ENCODE peak calls at places on chromosomes 2 and 18, in nine cellular contexts. A, G, U, I, L, D, X, Y and B are unnamed samples.

GRCh38 chr2:29295843-29296242 is 180.6 kb downstream of the CLIP4 start:
- DNase-seq in A (peak), G (no peak), U (no peak), I (no peak), L (no peak), D (no peak), X (no peak), Y (no peak), B (peak)

GRCh38 chr2:148645925-148646559 is 1.5 kb downstream of the EPC2 start:
- DNase-seq in A (no peak), G (peak), U (no peak), I (no peak), L (no peak), D (no peak), X (peak), Y (peak), B (peak)

GRCh38 chr18:48868468-48869466 is 82.0 kb downstream of the SMAD7 start:
- DNase-seq in A (no peak), G (no peak), U (peak), I (no peak), L (no peak), D (no peak), X (peak), Y (no peak), B (no peak)

GRCh38 chr18:8631265-8631664 is 22.0 kb downstream of the RAB12 start:
- DNase-seq in A (no peak), G (no peak), U (no peak), I (no peak), L (no peak), D (no peak), X (no peak), Y (no peak), B (no peak)

GRCh38 chr2:3464401-3465005 is 54.8 kb downstream of the ADI1 start:
- DNase-seq in A (peak), G (no peak), U (peak), I (no peak), L (peak), D (no peak), X (no peak), Y (no peak), B (no peak)

GRCh38 chr2:206799083-206799482 is 33.7 kb downstream of the FASTKD2 start:
- DNase-seq in A (no peak), G (no peak), U (no peak), I (no peak), L (no peak), D (no peak), X (no peak), Y (no peak), B (no peak)

GRCh38 chr2:165893556-165893955 is 60.0 kb downstream of the TTC21B start:
- DNase-seq in A (no peak), G (no peak), U (no peak), I (no peak), L (no peak), D (no peak), X (no peak), Y (no peak), B (no peak)

GRCh38 chr2:18404141-18404540 is 156.3 kb downstream of the RDH14 start:
- DNase-seq in A (no peak), G (no peak), U (no peak), I (no peak), L (no peak), D (no peak), X (no peak), Y (no peak), B (no peak)

GRCh38 chr2:148201075-148202004 is 180.4 kb downstream of the MBD5 start:
- DNase-seq in A (no peak), G (peak), U (no peak), I (no peak), L (no peak), D (peak), X (peak), Y (peak), B (no peak)

GRCh38 chr2:45739796-45740485 is 88.5 kb downstream of the PRKCE start:
- DNase-seq in A (no peak), G (no peak), U (no peak), I (no peak), L (no peak), D (no peak), X (no peak), Y (no peak), B (no peak)

GRCh38 chr18:500556-501405 is at the start of gene COLEC12:
- DNase-seq in A (peak), G (no peak), U (no peak), I (no peak), L (no peak), D (peak), X (no peak), Y (no peak), B (no peak)

GRCh38 chr2:97963880-97964279 is 31.9 kb downstream of the TMEM131 start:
- DNase-seq in A (no peak), G (no peak), U (no peak), I (no peak), L (no peak), D (no peak), X (no peak), Y (no peak), B (no peak)
- H3K27ac ChIP-seq in A (no peak), G (no peak), U (peak), I (no peak), L (no peak), D (no peak), X (no peak), Y (no peak), B (no peak)

DNA sequence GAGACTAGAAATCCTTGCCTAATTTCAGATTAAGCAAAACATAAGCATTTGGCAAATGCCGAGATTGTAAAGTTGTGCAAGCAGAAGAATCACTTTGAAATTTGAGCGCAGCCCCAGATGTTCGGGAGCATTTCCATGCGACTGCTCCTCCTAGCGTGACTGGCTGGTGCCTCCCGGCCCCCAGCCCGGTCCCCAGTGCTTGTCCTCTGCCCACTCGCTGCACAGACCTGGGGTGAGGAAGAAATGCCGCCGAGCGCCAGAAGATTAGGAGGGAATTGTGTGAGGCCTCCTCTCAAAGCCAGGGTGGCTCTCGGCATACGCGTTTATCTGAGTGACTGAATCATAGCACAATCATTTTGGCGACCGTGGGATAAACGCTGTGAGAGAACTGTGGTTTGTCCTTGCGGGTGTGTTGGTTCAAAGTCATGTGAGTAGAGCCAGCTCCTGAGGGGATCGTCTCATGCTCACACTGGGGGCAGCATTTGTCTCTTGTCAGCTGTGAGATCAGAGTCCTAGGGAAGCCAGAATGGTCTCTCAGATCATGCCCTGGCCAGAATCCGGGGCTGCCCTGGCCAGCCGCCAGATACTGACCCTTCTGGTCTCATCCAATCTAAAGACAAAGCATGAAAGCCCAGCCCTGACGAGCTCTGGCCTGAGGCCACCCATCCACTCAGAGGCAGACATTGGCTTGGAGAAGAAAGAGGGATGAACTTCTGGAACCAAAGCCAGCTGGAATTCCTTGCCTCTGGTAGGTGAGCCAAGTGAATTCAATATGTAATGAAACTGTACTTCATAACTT is 189.3 kb downstream of the SH3RF3 start:
- DNase-seq in A (peak), G (no peak), U (no peak), I (no peak), L (peak), D (peak), X (no peak), Y (no peak), B (peak)
- H3K27ac ChIP-seq in A (no peak), G (no peak), U (peak), I (no peak), L (peak), D (no peak), X (no peak), Y (no peak), B (no peak)

DNA sequence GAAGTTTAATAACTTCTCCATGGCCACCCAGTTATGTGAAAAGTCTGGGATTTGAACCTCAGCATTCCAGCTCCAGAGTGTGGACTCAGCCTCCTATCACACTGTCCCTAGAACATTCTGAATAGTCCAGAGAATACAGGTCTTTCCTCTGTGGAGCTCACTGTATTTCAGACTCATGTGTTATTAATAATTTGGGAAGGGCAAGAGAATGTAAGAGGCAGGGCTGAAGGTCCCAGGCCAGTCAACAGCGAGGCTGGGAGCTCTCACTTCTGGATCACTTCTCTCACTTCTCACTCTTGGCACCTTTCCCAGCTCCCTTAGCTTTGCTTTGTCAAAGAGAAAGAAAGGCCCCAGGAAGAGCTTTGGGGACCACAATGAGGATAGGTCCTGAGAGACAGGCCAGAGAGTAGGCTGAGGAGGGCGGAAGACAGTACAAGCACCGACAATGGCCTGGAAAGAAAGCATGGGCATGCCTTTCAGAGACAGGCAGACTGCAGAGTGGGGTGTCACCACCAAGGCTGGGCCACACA is 11.1 kb downstream of the EFR3B start:
- DNase-seq in A (no peak), G (no peak), U (no peak), I (no peak), L (no peak), D (no peak), X (no peak), Y (no peak), B (no peak)
- H3K27ac ChIP-seq in A (peak), G (no peak), U (no peak), I (peak), L (no peak), D (no peak), X (no peak), Y (no peak), B (peak)

DNA sequence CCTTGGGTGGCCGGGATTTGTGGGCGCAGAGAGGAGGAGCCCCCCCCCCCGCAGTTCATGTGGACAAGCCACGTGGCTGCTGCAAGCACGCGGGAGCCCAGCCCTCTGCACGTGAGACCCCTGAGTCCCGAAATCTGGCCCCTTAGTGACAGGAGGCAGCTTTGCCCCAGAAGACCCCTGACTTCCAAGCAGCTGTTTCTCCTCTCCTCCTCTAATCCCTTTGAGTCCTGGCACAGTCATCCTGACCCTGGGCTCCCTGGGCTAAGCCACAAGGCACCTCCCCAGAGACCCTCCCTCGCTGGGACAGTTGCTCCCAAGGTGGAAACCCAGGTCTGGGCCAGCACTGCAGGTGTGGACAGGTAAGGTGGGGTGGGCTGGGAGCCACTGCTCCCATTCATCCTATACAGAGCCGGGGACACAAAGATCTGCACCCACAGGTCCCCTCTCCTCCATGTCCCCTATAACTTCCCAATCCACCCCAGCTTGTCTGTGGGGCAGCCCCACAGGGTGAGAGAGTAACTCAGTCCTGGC is 923 bp downstream of the TEKT4 start:
- DNase-seq in A (no peak), G (no peak), U (peak), I (no peak), L (no peak), D (no peak), X (no peak), Y (no peak), B (no peak)
- H3K27ac ChIP-seq in A (no peak), G (no peak), U (no peak), I (no peak), L (no peak), D (no peak), X (no peak), Y (no peak), B (no peak)

GRCh38 chr18:13427354-13427753 is 208.8 kb downstream of the LDLRAD4 start:
- DNase-seq in A (no peak), G (no peak), U (no peak), I (no peak), L (no peak), D (no peak), X (no peak), Y (no peak), B (no peak)
- H3K27ac ChIP-seq in A (no peak), G (no peak), U (no peak), I (no peak), L (no peak), D (no peak), X (no peak), Y (no peak), B (no peak)